ENCODE peak calls at places on chromosome 12, in five cellular contexts. One of them, this sample, is unnamed.

GRCh38 chr12:5022465-5023061 is 21.1 kb upstream of the KCNA5 start:
- DNase-seq in thoracic aorta: no peak
- DNase-seq in iris pigment epithelial cell: peak
- DNase-seq in CD4-positive, CD25-positive, alpha-beta regulatory T cell: no peak
- DNase-seq in aorta: no peak
- DNase-seq in this sample: peak

GRCh38 chr12:93668919-93669418 is 8.2 kb upstream of the CRADD start:
- DNase-seq in thoracic aorta: no peak
- DNase-seq in iris pigment epithelial cell: no peak
- DNase-seq in CD4-positive, CD25-positive, alpha-beta regulatory T cell: no peak
- DNase-seq in aorta: no peak
- DNase-seq in this sample: no peak

GRCh38 chr12:116247377-116247776 is 30.1 kb downstream of the MED13L start:
- DNase-seq in thoracic aorta: no peak
- DNase-seq in iris pigment epithelial cell: peak
- DNase-seq in CD4-positive, CD25-positive, alpha-beta regulatory T cell: no peak
- DNase-seq in aorta: no peak
- DNase-seq in this sample: no peak

GRCh38 chr12:68425998-68426397 is 93.8 kb upstream of the MDM1 start:
- DNase-seq in thoracic aorta: no peak
- DNase-seq in iris pigment epithelial cell: peak
- DNase-seq in CD4-positive, CD25-positive, alpha-beta regulatory T cell: no peak
- DNase-seq in aorta: no peak
- DNase-seq in this sample: peak

GRCh38 chr12:124030510-124030909 is 57.5 kb downstream of the ZNF664 start:
- DNase-seq in thoracic aorta: no peak
- DNase-seq in iris pigment epithelial cell: peak
- DNase-seq in CD4-positive, CD25-positive, alpha-beta regulatory T cell: no peak
- DNase-seq in aorta: no peak
- DNase-seq in this sample: peak

GRCh38 chr12:48182659-48183058 is 785 bp upstream of the CCDC184 start:
- DNase-seq in thoracic aorta: no peak
- DNase-seq in iris pigment epithelial cell: no peak
- DNase-seq in CD4-positive, CD25-positive, alpha-beta regulatory T cell: no peak
- DNase-seq in aorta: no peak
- DNase-seq in this sample: no peak

GRCh38 chr12:105451211-105451610 is 120.7 kb downstream of the C12orf75 start:
- DNase-seq in thoracic aorta: no peak
- DNase-seq in iris pigment epithelial cell: peak
- DNase-seq in CD4-positive, CD25-positive, alpha-beta regulatory T cell: no peak
- DNase-seq in aorta: no peak
- DNase-seq in this sample: peak

GRCh38 chr12:39946361-39946948 is 159.4 kb downstream of the SLC2A13 start:
- DNase-seq in thoracic aorta: no peak
- DNase-seq in iris pigment epithelial cell: no peak
- DNase-seq in CD4-positive, CD25-positive, alpha-beta regulatory T cell: no peak
- DNase-seq in aorta: no peak
- DNase-seq in this sample: no peak

GRCh38 chr12:42801271-42801670 is 211.7 kb upstream of the PRICKLE1 start:
- DNase-seq in thoracic aorta: no peak
- DNase-seq in iris pigment epithelial cell: no peak
- DNase-seq in CD4-positive, CD25-positive, alpha-beta regulatory T cell: no peak
- DNase-seq in aorta: no peak
- DNase-seq in this sample: no peak

GRCh38 chr12:62158416-62159360 is 101.5 kb upstream of the USP15 start:
- DNase-seq in thoracic aorta: no peak
- DNase-seq in iris pigment epithelial cell: no peak
- DNase-seq in CD4-positive, CD25-positive, alpha-beta regulatory T cell: no peak
- DNase-seq in aorta: no peak
- DNase-seq in this sample: no peak

GRCh38 chr12:48329199-48329939 is 21.4 kb downstream of the ZNF641 start:
- DNase-seq in thoracic aorta: no peak
- DNase-seq in iris pigment epithelial cell: no peak
- DNase-seq in CD4-positive, CD25-positive, alpha-beta regulatory T cell: no peak
- DNase-seq in aorta: no peak
- DNase-seq in this sample: no peak

GRCh38 chr12:53052419-53053222 is 2.8 kb downstream of the TNS2 start:
- DNase-seq in thoracic aorta: peak
- DNase-seq in iris pigment epithelial cell: peak
- DNase-seq in CD4-positive, CD25-positive, alpha-beta regulatory T cell: no peak
- DNase-seq in aorta: peak
- DNase-seq in this sample: peak

GRCh38 chr12:38983117-38983571 is 77.8 kb upstream of the CPNE8 start:
- DNase-seq in thoracic aorta: no peak
- DNase-seq in iris pigment epithelial cell: no peak
- DNase-seq in CD4-positive, CD25-positive, alpha-beta regulatory T cell: no peak
- DNase-seq in aorta: no peak
- DNase-seq in this sample: peak

GRCh38 chr12:111451649-111452129 is 46.0 kb downstream of the SH2B3 start:
- DNase-seq in thoracic aorta: no peak
- DNase-seq in iris pigment epithelial cell: no peak
- DNase-seq in CD4-positive, CD25-positive, alpha-beta regulatory T cell: no peak
- DNase-seq in aorta: no peak
- DNase-seq in this sample: peak

GRCh38 chr12:3016191-3016590 is 57.0 kb downstream of the TEAD4 start:
- DNase-seq in thoracic aorta: no peak
- DNase-seq in iris pigment epithelial cell: peak
- DNase-seq in CD4-positive, CD25-positive, alpha-beta regulatory T cell: no peak
- DNase-seq in aorta: no peak
- DNase-seq in this sample: no peak

GRCh38 chr12:85865905-85866304 is 8.2 kb upstream of the NTS start:
- DNase-seq in thoracic aorta: no peak
- DNase-seq in iris pigment epithelial cell: no peak
- DNase-seq in CD4-positive, CD25-positive, alpha-beta regulatory T cell: no peak
- DNase-seq in aorta: no peak
- DNase-seq in this sample: no peak

GRCh38 chr12:85626782-85627171 is 209.4 kb downstream of the RASSF9 start:
- DNase-seq in thoracic aorta: no peak
- DNase-seq in iris pigment epithelial cell: no peak
- DNase-seq in CD4-positive, CD25-positive, alpha-beta regulatory T cell: no peak
- DNase-seq in aorta: no peak
- DNase-seq in this sample: no peak

GRCh38 chr12:132286912-132287311 is 42.5 kb downstream of the GALNT9 start:
- DNase-seq in thoracic aorta: no peak
- DNase-seq in iris pigment epithelial cell: peak
- DNase-seq in CD4-positive, CD25-positive, alpha-beta regulatory T cell: no peak
- DNase-seq in aorta: no peak
- DNase-seq in this sample: peak

GRCh38 chr12:46219892-46220655 is 48.8 kb downstream of the SLC38A1 start:
- DNase-seq in thoracic aorta: no peak
- DNase-seq in iris pigment epithelial cell: peak
- DNase-seq in CD4-positive, CD25-positive, alpha-beta regulatory T cell: peak
- DNase-seq in aorta: no peak
- DNase-seq in this sample: peak